ENCODE peak calls at places on chromosome 16, in five cellular contexts. X is caudate nucleus; Q is GM19239; N is omental fat pad; H is activated naive CD8-positive, alpha-beta T cell treated with anti-CD3 and anti-CD28 coated beads, Interleukin-2, amount 50 U/mL, for 24 hours. M is an unnamed sample.

GRCh38 chr16:73949574-73950348 is 346.9 kb upstream of the PSMD7 start:
- DNase-seq in X (no peak), H (no peak), N (no peak), Q (no peak), M (peak; percentile 23)

GRCh38 chr16:79810449-79811189 is 210.1 kb upstream of the MAF start:
- DNase-seq in N (no peak), H (no peak), X (no peak), Q (no peak), M (no peak)

GRCh38 chr16:86865866-86866675 is 287.7 kb downstream of the FOXL1 start:
- DNase-seq in X (no peak), H (no peak), N (no peak), Q (no peak), M (no peak)

GRCh38 chr16:62940573-62940972 is 904.3 kb upstream of the CDH8 start:
- DNase-seq in H (no peak), X (no peak), Q (no peak), N (no peak), M (no peak)

GRCh38 chr16:74480150-74481029 is 59.1 kb upstream of the CLEC18B start:
- DNase-seq in Q (no peak), H (no peak), X (no peak), N (no peak), M (no peak)

GRCh38 chr16:89040391-89040790 is 53.3 kb upstream of the ACSF3 start:
- DNase-seq in H (no peak), Q (no peak), N (no peak), X (no peak), M (no peak)

GRCh38 chr16:67966549-67967182 is 1.8 kb downstream of the SLC12A4 start:
- DNase-seq in N (no peak), X (no peak), Q (no peak), H (no peak), M (no peak)

GRCh38 chr16:76335187-76335974 is 58.2 kb downstream of the CNTNAP4 start:
- DNase-seq in H (no peak), Q (no peak), N (no peak), X (no peak), M (no peak)

GRCh38 chr16:17793354-17793753 is 322.6 kb upstream of the XYLT1 start:
- DNase-seq in Q (no peak), X (no peak), N (no peak), H (no peak), M (no peak)

GRCh38 chr16:88340755-88341150 is 42.0 kb upstream of the ZNF469 start:
- DNase-seq in H (no peak), Q (no peak), X (no peak), N (no peak), M (no peak)

GRCh38 chr16:46650224-46650623 is 29.0 kb upstream of the SHCBP1 start:
- DNase-seq in N (no peak), X (no peak), Q (no peak), H (no peak), M (no peak)

GRCh38 chr16:49552273-49552928 is 178.8 kb downstream of the C16orf78 start:
- DNase-seq in N (no peak), H (no peak), X (no peak), Q (no peak), M (no peak)

GRCh38 chr16:66490774-66491715 is 58.9 kb downstream of the TK2 start:
- DNase-seq in N (no peak), H (no peak), X (no peak), Q (no peak), M (no peak)

GRCh38 chr16:28189237-28189636 is 22.5 kb downstream of the XPO6 start:
- DNase-seq in N (no peak), Q (no peak), X (no peak), H (no peak), M (no peak)

GRCh38 chr16:56332464-56333079 is 92.8 kb downstream of the AMFR start:
- DNase-seq in X (no peak), Q (no peak), N (no peak), H (no peak), M (no peak)

GRCh38 chr16:56547949-56548567 is 16.8 kb upstream of the MT4 start:
- DNase-seq in X (no peak), N (no peak), H (no peak), Q (no peak), M (no peak)

GRCh38 chr16:30934827-30935557 is 11.6 kb downstream of the FBXL19 start:
- DNase-seq in N (no peak), H (peak; percentile 51), Q (no peak), X (no peak), M (no peak)

GRCh38 chr16:59045496-59045895 is 311.4 kb upstream of the GOT2 start:
- DNase-seq in H (no peak), X (no peak), N (no peak), Q (no peak), M (no peak)

GRCh38 chr16:27712251-27712711 is 162.3 kb downstream of the KATNIP start:
- DNase-seq in H (no peak), N (no peak), X (peak; percentile 39), Q (no peak), M (no peak)

GRCh38 chr16:12758031-12758669 is 45.5 kb downstream of the CPPED1 start:
- DNase-seq in N (no peak), X (no peak), Q (no peak), H (no peak), M (no peak)

GRCh38 chr16:1169285-1170075 is 16.6 kb downstream of the CACNA1H start:
- DNase-seq in Q (no peak), X (no peak), N (no peak), H (no peak), M (no peak)

GRCh38 chr16:69373019-69373418 is 12.8 kb downstream of the TERF2 start:
- DNase-seq in X (no peak), H (no peak), Q (no peak), N (no peak), M (no peak)

GRCh38 chr16:2475413-2476344 is 752 bp downstream of the TBC1D24 start:
- DNase-seq in X (no peak), Q (no peak), H (peak; percentile 56), N (no peak), M (no peak)

GRCh38 chr16:84194470-84195200 is 3.7 kb downstream of the ADAD2 start:
- DNase-seq in X (no peak), H (peak; percentile 34), N (no peak), Q (peak; percentile 50), M (no peak)

GRCh38 chr16:81831722-81832126 is 52.6 kb downstream of the PLCG2 start:
- DNase-seq in N (no peak), Q (no peak), H (peak; percentile 66), X (peak; percentile 9), M (no peak)

GRCh38 chr16:30131869-30132475 is 9.0 kb upstream of the MAPK3 start:
- DNase-seq in H (no peak), N (no peak), Q (no peak), X (no peak), M (no peak)

GRCh38 chr16:79261461-79261860 is 339.1 kb downstream of the MAF start:
- DNase-seq in N (no peak), H (peak; percentile 41), Q (no peak), X (no peak), M (no peak)

GRCh38 chr16:53224932-53225533 is 170.2 kb downstream of the CHD9 start:
- DNase-seq in N (no peak), Q (no peak), H (no peak), X (no peak), M (no peak)

GRCh38 chr16:7140899-7141298 is 191.7 kb upstream of the RBFOX1 start:
- DNase-seq in N (no peak), Q (no peak), X (peak; percentile 75), H (no peak), M (no peak)

GRCh38 chr16:31440511-31441184 is 1.9 kb downstream of the ZNF843 start:
- DNase-seq in X (no peak), Q (no peak), H (no peak), N (no peak), M (no peak)

GRCh38 chr16:1309888-1310831 is 724 bp downstream of the UBE2I start:
- DNase-seq in N (peak; percentile 56), H (peak; percentile 66), Q (peak; percentile 60), X (no peak), M (no peak)

GRCh38 chr16:88322500-88322970 is 60.2 kb upstream of the ZNF469 start:
- DNase-seq in Q (no peak), H (no peak), N (no peak), X (no peak), M (no peak)

GRCh38 chr16:25163683-25164082 is 52.1 kb downstream of the LCMT1 start:
- DNase-seq in N (no peak), Q (no peak), H (no peak), X (no peak), M (no peak)

GRCh38 chr16:57619606-57620315 is 8.7 kb upstream of the ADGRG1 start:
- DNase-seq in H (no peak), N (no peak), Q (no peak), X (no peak), M (no peak)

GRCh38 chr16:1106659-1107058 is 10.6 kb upstream of the C1QTNF8 start:
- DNase-seq in N (no peak), X (no peak), H (no peak), Q (no peak), M (no peak)

GRCh38 chr16:67399749-67400704 is 6.7 kb upstream of the TPPP3 start:
- DNase-seq in N (no peak), X (no peak), H (no peak), Q (no peak), M (no peak)